ENCODE peak calls at places on chromosomes 7 and 10, in five cellular contexts. M, P, O, Z and B are unnamed samples.

GRCh38 chr7:20834656-20835055 is 48.0 kb upstream of the SP8 start:
- DNase-seq in P (no peak), O (no peak), M (peak), Z (peak), B (no peak)

GRCh38 chr7:108094933-108095710 is 35.0 kb downstream of the LAMB4 start:
- DNase-seq in O (no peak), P (peak), M (no peak), Z (no peak), B (peak)

GRCh38 chr7:129769400-129769774 is 157.9 kb downstream of the NRF1 start:
- DNase-seq in Z (no peak), O (no peak), P (no peak), M (no peak), B (no peak)

GRCh38 chr7:55056068-55056467 is 37.3 kb downstream of the EGFR start:
- DNase-seq in Z (no peak), M (no peak), O (no peak), P (no peak), B (no peak)

GRCh38 chr7:129188372-129188891 is at the start of gene SMO:
- DNase-seq in O (no peak), Z (peak), P (peak), M (peak), B (no peak)

GRCh38 chr10:22086730-22087364 is 83.3 kb upstream of the DNAJC1 start:
- DNase-seq in P (peak), O (peak), Z (peak), M (peak), B (no peak)

GRCh38 chr10:51244739-51245138 is 170.5 kb downstream of the PRKG1 start:
- DNase-seq in O (no peak), P (peak), Z (peak), M (peak), B (no peak)

GRCh38 chr7:1531979-1532455 is 1.5 kb downstream of the MAFK start:
- DNase-seq in M (no peak), O (no peak), P (peak), Z (no peak), B (no peak)

GRCh38 chr7:46682841-46683624 is 762.0 kb upstream of the IGFBP3 start:
- DNase-seq in M (no peak), Z (no peak), O (no peak), P (no peak), B (no peak)

GRCh38 chr7:116731019-116731388 is 59.0 kb downstream of the MET start:
- DNase-seq in P (no peak), O (no peak), Z (no peak), M (no peak), B (no peak)

GRCh38 chr7:31116615-31117014 is 64.5 kb downstream of the ADCYAP1R1 start:
- DNase-seq in M (no peak), P (no peak), O (no peak), Z (no peak), B (no peak)

GRCh38 chr7:153858335-153858734 is 193.9 kb upstream of the DPP6 start:
- DNase-seq in Z (no peak), M (no peak), P (no peak), O (no peak), B (no peak)

GRCh38 chr7:139060838-139061237 is 25.0 kb upstream of the ZC3HAV1L start:
- DNase-seq in O (no peak), Z (no peak), M (no peak), P (no peak), B (no peak)

GRCh38 chr10:14588084-14588937 is 186.4 kb downstream of the FAM107B start:
- DNase-seq in M (no peak), P (peak), O (no peak), Z (no peak), B (no peak)

GRCh38 chr10:132456881-132457280 is 59.9 kb downstream of the PWWP2B start:
- DNase-seq in M (no peak), P (no peak), Z (no peak), O (no peak), B (no peak)

GRCh38 chr10:115950320-115950719 is 322.7 kb downstream of the GFRA1 start:
- DNase-seq in P (no peak), O (no peak), M (no peak), Z (no peak), B (no peak)

GRCh38 chr10:11499425-11500071 is 111.9 kb downstream of the USP6NL start:
- DNase-seq in Z (no peak), O (no peak), M (no peak), P (no peak), B (no peak)

GRCh38 chr7:128240696-128241386 is at the start of gene LEP:
- DNase-seq in M (no peak), P (no peak), O (no peak), Z (no peak), B (no peak)

GRCh38 chr10:118407026-118407425 is 64.9 kb upstream of the FAM204A start:
- DNase-seq in O (no peak), M (no peak), Z (no peak), P (no peak), B (no peak)

GRCh38 chr7:47405921-47406765 is 175.8 kb downstream of the TNS3 start:
- DNase-seq in M (no peak), P (no peak), O (no peak), Z (no peak), B (no peak)

GRCh38 chr10:88385601-88386203 is 197.4 kb downstream of the RNLS start:
- DNase-seq in O (peak), P (peak), M (no peak), Z (no peak), B (peak)

GRCh38 chr7:42753322-42753721 is 158.5 kb downstream of the C7orf25 start:
- DNase-seq in Z (no peak), O (no peak), M (no peak), P (no peak), B (no peak)

GRCh38 chr7:45033261-45033930 is 33.4 kb downstream of the CCM2 start:
- DNase-seq in M (no peak), P (no peak), O (no peak), Z (no peak), B (no peak)

GRCh38 chr7:157096286-157097055 is 42.3 kb upstream of the UBE3C start:
- DNase-seq in P (peak), O (no peak), Z (no peak), M (no peak), B (no peak)

GRCh38 chr7:36217961-36218284 is 64.9 kb downstream of the EEPD1 start:
- DNase-seq in Z (no peak), O (no peak), M (no peak), P (no peak), B (no peak)

GRCh38 chr10:86974484-86974883 is 6.2 kb downstream of the ADIRF start:
- DNase-seq in O (no peak), P (peak), M (no peak), Z (no peak), B (no peak)

GRCh38 chr7:108630002-108630401 is 60.3 kb downstream of the DNAJB9 start:
- DNase-seq in Z (no peak), P (peak), O (no peak), M (no peak), B (no peak)

GRCh38 chr10:58459069-58459468 is 53.6 kb upstream of the BICC1 start:
- DNase-seq in P (no peak), Z (no peak), M (no peak), O (no peak), B (no peak)

GRCh38 chr7:41701542-41701941 is 1.3 kb downstream of the INHBA start:
- DNase-seq in M (peak), O (no peak), Z (no peak), P (no peak), B (no peak)

GRCh38 chr7:73969991-73970390 is 58.0 kb upstream of the ELN start:
- DNase-seq in Z (no peak), O (no peak), M (no peak), P (no peak), B (no peak)

GRCh38 chr10:131193923-131194322 is 117.6 kb downstream of the TCERG1L start:
- DNase-seq in M (no peak), Z (no peak), P (no peak), O (no peak), B (no peak)

GRCh38 chr10:103605359-103606156 is 112.1 kb downstream of the NEURL1 start:
- DNase-seq in P (no peak), Z (peak), M (peak), O (peak), B (peak)

GRCh38 chr7:80937336-80937735 is 18.5 kb upstream of the SEMA3C start:
- DNase-seq in P (no peak), Z (no peak), M (no peak), O (no peak), B (no peak)

GRCh38 chr7:43646603-43647313 is 63.9 kb downstream of the STK17A start:
- DNase-seq in Z (peak), O (no peak), P (no peak), M (no peak), B (peak)

GRCh38 chr10:93152136-93152535 is 78.4 kb downstream of the CYP26A1 start:
- DNase-seq in P (no peak), O (no peak), Z (no peak), M (no peak), B (no peak)

GRCh38 chr7:9231683-9232082 is 798.3 kb downstream of the NXPH1 start:
- DNase-seq in M (peak), Z (peak), P (peak), O (no peak), B (no peak)

GRCh38 chr7:97015787-97016391 is 8.7 kb downstream of the DLX5 start:
- DNase-seq in Z (peak), M (no peak), P (no peak), O (no peak), B (no peak)

GRCh38 chr7:44238116-44238695 is 37.4 kb downstream of the YKT6 start:
- DNase-seq in M (no peak), O (no peak), Z (no peak), P (no peak), B (no peak)

GRCh38 chr7:77313086-77313485 is 103.1 kb downstream of the GSAP start:
- DNase-seq in O (no peak), Z (no peak), M (no peak), P (no peak), B (no peak)

GRCh38 chr10:34364253-34365037 is 450.7 kb downstream of the PARD3 start:
- DNase-seq in P (no peak), Z (no peak), M (no peak), O (no peak), B (no peak)

DNA sequence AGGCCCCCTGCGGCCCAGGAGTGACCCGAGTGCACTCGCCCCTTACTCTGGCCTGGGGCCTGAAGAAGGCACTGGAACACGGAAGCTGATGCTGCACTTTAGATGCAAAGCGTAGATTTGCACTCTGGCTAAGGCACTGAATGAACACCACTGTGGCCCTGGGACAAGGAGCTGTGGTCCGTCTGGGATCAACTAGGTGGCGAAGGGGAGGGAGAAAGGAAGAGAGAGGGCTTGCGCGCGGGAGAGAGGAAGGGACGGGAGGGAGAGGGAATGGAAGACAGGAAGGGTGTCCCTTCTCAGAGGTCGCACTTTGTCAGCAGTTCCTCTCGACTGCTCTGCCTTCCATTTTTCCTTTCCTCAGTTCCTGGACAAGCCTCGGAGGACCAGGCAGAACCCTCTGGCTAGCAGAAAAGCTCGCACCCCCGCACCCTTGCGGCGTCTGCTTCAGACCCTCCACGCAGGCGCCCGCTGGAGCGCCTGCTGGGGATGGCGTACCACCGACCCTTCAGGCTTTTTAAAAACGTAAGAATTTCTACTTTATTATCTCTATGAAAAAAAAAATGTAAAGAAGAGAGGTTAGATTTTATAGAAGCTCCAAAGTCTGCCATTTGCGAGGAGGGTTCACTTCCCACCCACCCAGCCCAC is 1.2 kb downstream of the FERD3L start:
- DNase-seq in Z (peak), P (no peak), M (peak), O (no peak), B (no peak)
- H2AFZ ChIP-seq in Z (peak), P (peak), M (peak), O (no peak), B (no peak)

DNA sequence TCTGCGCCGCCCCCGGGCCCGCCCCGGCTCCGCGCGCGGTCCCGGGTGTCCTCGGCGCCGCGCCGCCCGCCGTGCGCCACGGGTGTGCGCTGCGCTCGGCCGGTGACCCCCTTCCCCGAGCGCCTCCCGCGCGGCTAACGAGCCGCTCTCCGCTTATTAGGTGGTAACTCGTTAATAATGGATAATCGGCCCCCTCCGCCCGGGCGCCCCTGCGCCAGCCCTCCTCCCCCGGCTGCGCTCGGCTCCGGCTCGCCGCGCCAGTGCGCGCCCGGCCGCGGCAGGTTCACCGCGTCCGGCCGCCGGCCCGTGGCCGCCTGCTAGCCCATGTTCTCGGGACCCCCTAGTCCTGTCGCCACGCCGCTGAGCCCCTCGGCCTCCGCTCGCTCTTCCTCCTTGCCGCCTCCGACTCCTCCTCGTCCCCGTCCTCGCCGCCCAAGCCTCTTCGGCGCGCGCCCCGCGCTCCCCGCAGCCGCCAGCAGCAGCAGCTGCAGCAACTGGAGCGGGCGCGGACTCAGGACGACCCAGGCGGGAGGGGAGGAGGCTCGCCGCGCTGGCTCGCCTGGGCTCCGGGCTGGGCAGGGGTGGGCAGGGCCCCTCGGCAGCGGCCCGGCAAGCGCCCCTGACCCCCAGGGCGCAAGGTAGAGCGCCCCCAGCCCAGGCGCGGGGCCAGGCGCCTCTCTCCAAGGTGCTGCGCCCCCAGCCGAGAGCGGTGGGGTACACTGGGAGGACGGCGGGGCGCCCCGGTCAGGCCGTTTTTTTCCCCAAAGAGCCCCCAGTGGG is 568 bp upstream of the KCNMA1 start:
- DNase-seq in P (peak), M (peak), O (no peak), Z (peak), B (no peak)
- TF ChIP-seq EZH2phosphoT487 in P (no peak), M (no peak), O (no peak), Z (no peak), B (no peak)

GRCh38 chr7:5594616-5595544 is 171.2 kb upstream of the TNRC18 start:
- DNase-seq in M (peak), Z (peak), P (peak), O (no peak), B (no peak)

GRCh38 chr7:5596896-5597246 is 173.2 kb upstream of the TNRC18 start:
- DNase-seq in Z (no peak), O (no peak), M (no peak), P (no peak), B (no peak)

GRCh38 chr7:5595545-5596045 is 172.0 kb upstream of the TNRC18 start:
- DNase-seq in O (no peak), Z (no peak), P (peak), M (no peak), B (no peak)

GRCh38 chr7:5597772-5598171 is 174.1 kb upstream of the TNRC18 start:
- DNase-seq in M (peak), O (no peak), P (peak), Z (no peak), B (no peak)

DNA sequence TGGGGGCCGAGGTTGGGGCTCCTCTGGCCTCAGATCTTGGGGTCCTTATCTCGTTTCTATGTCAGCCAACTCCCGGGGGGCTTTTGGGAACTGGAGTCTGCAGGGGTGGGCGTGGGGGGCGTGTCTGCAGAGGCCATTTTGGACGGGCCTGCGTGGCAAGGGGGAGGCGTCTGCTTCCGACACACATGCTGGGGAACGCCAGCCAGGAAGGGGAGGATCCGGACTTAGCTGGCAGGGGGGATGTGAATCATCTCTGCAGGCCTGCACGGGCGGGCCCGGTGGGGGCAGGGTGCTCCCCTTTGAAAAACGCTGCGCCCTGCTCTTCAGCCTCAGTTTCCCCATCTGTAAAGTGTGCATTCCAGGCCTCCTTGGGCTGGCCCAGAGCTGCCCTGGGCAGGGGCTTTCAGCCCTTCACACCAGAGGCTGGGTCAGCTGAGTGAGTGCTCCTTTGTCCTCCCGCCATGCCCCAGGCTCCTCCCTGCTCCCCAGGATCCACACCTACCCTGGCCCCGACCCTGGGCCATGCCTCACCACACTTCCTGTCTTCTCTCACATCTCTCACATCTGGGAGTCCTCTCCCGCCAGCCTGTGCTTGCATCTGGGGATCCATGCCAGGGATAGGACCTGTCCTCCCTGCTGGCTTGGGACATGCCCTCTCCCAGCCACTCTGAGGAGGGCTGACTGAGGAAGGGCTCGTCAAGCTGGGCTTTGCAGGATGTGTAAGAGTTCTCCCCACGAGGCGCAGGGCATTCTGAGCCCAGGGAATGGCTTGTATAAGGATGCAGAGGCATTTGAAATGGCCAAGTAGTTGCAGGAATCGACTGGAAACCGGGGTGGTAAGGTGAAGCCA is 172.6 kb upstream of the TNRC18 start:
- DNase-seq in M (peak), Z (peak), O (peak), P (peak), B (peak)
- H2AFZ ChIP-seq in M (no peak), Z (no peak), O (no peak), P (no peak), B (peak)

GRCh38 chr10:124736491-124737136 is 7.6 kb downstream of the FAM53B start:
- DNase-seq in P (peak), O (no peak), Z (no peak), M (no peak), B (no peak)
- TF ChIP-seq EZH2phosphoT487 in P (no peak), O (no peak), Z (no peak), M (no peak), B (no peak)

GRCh38 chr7:130996841-130997231 is 262.8 kb upstream of the KLF14 start:
- DNase-seq in O (peak), Z (no peak), M (no peak), P (peak), B (no peak)
- H2AFZ ChIP-seq in O (no peak), Z (no peak), M (no peak), P (no peak), B (no peak)

DNA sequence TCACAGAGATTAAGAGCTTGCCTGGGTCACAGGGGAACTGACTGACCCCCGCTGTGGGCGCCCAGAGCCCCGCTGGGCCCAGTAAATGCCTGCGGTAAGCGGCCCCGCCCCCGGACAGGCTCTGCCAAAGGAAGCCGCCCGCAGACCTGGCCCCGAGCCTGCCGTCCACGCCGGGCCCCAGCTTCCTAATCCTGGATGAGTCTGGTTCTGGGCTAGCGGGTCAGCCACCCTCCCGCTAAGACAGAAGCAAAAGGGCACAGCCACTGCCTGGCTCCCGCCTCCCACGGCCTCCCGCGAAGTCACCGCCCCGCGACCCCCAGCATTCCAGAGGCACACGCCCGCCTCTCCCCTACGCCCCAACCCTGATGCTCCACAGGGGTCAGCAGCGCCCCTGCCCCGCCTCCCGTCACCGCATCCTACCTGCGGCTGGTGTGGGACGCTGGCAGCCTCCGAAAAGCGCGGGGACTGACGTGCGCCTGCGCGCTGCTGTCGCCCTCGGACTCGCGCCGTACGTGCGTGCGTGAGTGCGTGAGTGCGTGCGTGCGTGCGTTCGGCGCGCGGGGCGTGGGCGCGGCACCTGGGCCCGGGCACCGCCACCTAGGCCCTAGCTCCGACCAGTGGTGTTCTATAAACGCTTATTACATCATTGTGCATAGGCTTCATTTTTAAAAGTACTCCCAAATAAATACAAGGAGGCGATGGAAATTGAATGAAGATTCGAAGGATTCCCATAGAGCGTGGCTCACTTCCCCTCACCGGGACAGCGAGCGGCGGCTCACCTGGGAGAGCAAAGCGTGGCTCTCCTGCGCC is at the start of gene FIGNL1:
- DNase-seq in P (peak), O (peak), Z (peak), M (peak), B (peak)
- TF ChIP-seq EZH2phosphoT487 in P (no peak), O (no peak), Z (no peak), M (peak), B (no peak)